ENCODE peak calls at places on chromosome 12, in seven cellular contexts. S is fibroblast of pulmonary artery; Y is RPMI7951; I is tibial nerve; M is activated CD8-positive, alpha-beta memory T cell treated with anti-CD3 and anti-CD28 coated beads for 1 hour; G is frontal cortex; E is NCI-H2107. V is an unnamed sample.

GRCh38 chr12:10405294-10405693 is 4.3 kb downstream of the KLRC4 start:
- DNase-seq in Y (no peak), G (no peak), I (no peak), E (no peak), M (no peak), S (no peak), V (no peak)

GRCh38 chr12:102439391-102440108 is 40.8 kb downstream of the IGF1 start:
- DNase-seq in Y (no peak), E (no peak), I (no peak), S (no peak), G (no peak), M (no peak), V (no peak)

GRCh38 chr12:99976762-99977161 is 8.0 kb downstream of the ANKS1B start:
- DNase-seq in E (no peak), M (no peak), S (no peak), G (no peak), I (no peak), Y (no peak), V (no peak)

GRCh38 chr12:42468853-42469252 is 120.7 kb downstream of the PRICKLE1 start:
- DNase-seq in I (no peak), S (no peak), E (no peak), M (no peak), G (no peak), Y (no peak), V (no peak)

GRCh38 chr12:52440821-52441319 is 6.7 kb upstream of the KRT75 start:
- DNase-seq in I (no peak), M (no peak), S (peak; percentile 85), G (no peak), Y (no peak), E (no peak), V (no peak)

GRCh38 chr12:38555620-38556596 is 239.3 kb downstream of the ALG10B start:
- DNase-seq in I (no peak), E (no peak), M (no peak), S (no peak), Y (no peak), G (no peak), V (no peak)

GRCh38 chr12:26054383-26054782 is 70.5 kb downstream of the BHLHE41 start:
- DNase-seq in E (no peak), Y (no peak), G (no peak), I (no peak), M (no peak), S (no peak), V (no peak)

GRCh38 chr12:46506961-46507360 is 134.4 kb upstream of the SLC38A2 start:
- DNase-seq in Y (no peak), G (no peak), E (no peak), S (no peak), M (no peak), I (no peak), V (no peak)

V was measured in tibial artery.